ENCODE peak calls at places on chromosome 9, in eight cellular contexts. A is foreskin fibroblast; O is right atrium auricular region; Z is mammary epithelial cell; P is neuronal stem cell; C is activated naive CD8-positive, alpha-beta T cell treated with anti-CD3 and anti-CD28 coated beads, Interleukin-2, amount 50 U/mL, for 16 hours; V is naive B cell; T is MV-4-11. S is an unnamed sample.

GRCh38 chr9:121662896-121663580 is 11.6 kb downstream of the DAB2IP start:
- DNase-seq in V (no peak), P (no peak), A (no peak), Z (no peak), T (no peak), C (no peak), O (no peak), S (no peak)

GRCh38 chr9:36632892-36633291 is 60.2 kb downstream of the MELK start:
- DNase-seq in C (no peak), O (no peak), V (peak; percentile 5), A (peak; percentile 25), T (peak; percentile 32), P (no peak), Z (peak; percentile 12), S (no peak)

GRCh38 chr9:16704489-16705111 is 165.9 kb downstream of the BNC2 start:
- DNase-seq in Z (peak; percentile 3), T (no peak), P (no peak), A (peak; percentile 30), C (no peak), O (peak; percentile 79), V (no peak), S (no peak)

GRCh38 chr9:76810377-76810957 is 46.2 kb downstream of the PCA3 start:
- DNase-seq in V (no peak), Z (peak; percentile 35), O (no peak), T (peak; percentile 8), C (no peak), A (peak; percentile 53), P (peak; percentile 52), S (no peak)

GRCh38 chr9:121744002-121744686 is 92.7 kb downstream of the DAB2IP start:
- DNase-seq in Z (peak; percentile 53), A (no peak), P (no peak), V (no peak), O (peak; percentile 83), C (no peak), T (peak; percentile 29), S (no peak)

GRCh38 chr9:129463477-129463876 is 157.4 kb downstream of the C9orf50 start:
- DNase-seq in C (no peak), A (no peak), O (no peak), V (no peak), Z (no peak), T (no peak), P (no peak), S (no peak)

GRCh38 chr9:98708103-98708932 is 417 bp downstream of the GABBR2 start:
- DNase-seq in A (no peak), P (no peak), C (no peak), O (no peak), T (no peak), V (no peak), Z (no peak), S (no peak)

GRCh38 chr9:128629852-128630545 is 26.6 kb downstream of the DYNC2I2 start:
- DNase-seq in T (no peak), A (no peak), P (no peak), Z (no peak), C (no peak), V (no peak), O (no peak), S (no peak)

GRCh38 chr9:96383165-96383939 is at the start of gene SLC35D2:
- DNase-seq in C (no peak), P (peak; percentile 37), V (no peak), A (peak; percentile 40), O (no peak), T (peak; percentile 12), Z (peak; percentile 56), S (peak; percentile 84)

GRCh38 chr9:137740311-137740710 is 121.5 kb downstream of the EHMT1 start:
- DNase-seq in T (no peak), O (no peak), C (no peak), P (no peak), A (peak; percentile 44), Z (no peak), V (no peak), S (no peak)